ENCODE peak calls at places on chromosomes 16 and 17, in seven cellular contexts. J, B, K, C, A, X and E are unnamed samples.

GRCh38 chr16:74713876-74714275 is 13.2 kb upstream of the MLKL start:
- DNase-seq in X (no peak), K (no peak), A (no peak), B (no peak), J (no peak), C (no peak), E (no peak)

GRCh38 chr17:39826334-39826733 is 37.8 kb downstream of the IKZF3 start:
- DNase-seq in A (no peak), X (no peak), C (no peak), K (no peak), J (no peak), B (no peak), E (no peak)

GRCh38 chr17:57340160-57340981 is 84.0 kb downstream of the MSI2 start:
- DNase-seq in K (no peak), J (no peak), X (no peak), B (no peak), C (no peak), A (no peak), E (no peak)

GRCh38 chr17:67605259-67605912 is 112.3 kb upstream of the NOL11 start:
- DNase-seq in C (no peak), B (no peak), A (no peak), K (peak), X (peak), J (peak), E (peak)

GRCh38 chr16:31471875-31472558 is at the start of gene TGFB1I1:
- DNase-seq in X (peak), J (no peak), K (no peak), C (peak), B (peak), A (no peak), E (no peak)

GRCh38 chr16:57867000-57867561 is 64.8 kb upstream of the KIFC3 start:
- DNase-seq in B (no peak), K (no peak), C (no peak), J (no peak), X (no peak), A (no peak), E (no peak)

GRCh38 chr16:72877374-72878028 is 170.4 kb downstream of the ZFHX3 start:
- DNase-seq in K (no peak), X (no peak), A (no peak), B (no peak), C (peak), J (no peak), E (no peak)

GRCh38 chr17:69485126-69485724 is 70.7 kb downstream of the MAP2K6 start:
- DNase-seq in K (no peak), J (no peak), A (no peak), B (no peak), X (no peak), C (no peak), E (no peak)

GRCh38 chr17:21474815-21475214 is 98.7 kb downstream of the KCNJ12 start:
- DNase-seq in K (no peak), A (no peak), B (no peak), C (no peak), X (no peak), J (no peak), E (no peak)

GRCh38 chr17:66508896-66509843 is 206.8 kb downstream of the PRKCA start:
- DNase-seq in A (peak), B (no peak), C (peak), J (no peak), X (no peak), K (no peak), E (no peak)

GRCh38 chr17:63954402-63955063 is 18.2 kb downstream of the SCN4A start:
- DNase-seq in K (no peak), A (no peak), B (peak), X (no peak), J (no peak), C (no peak), E (no peak)

GRCh38 chr16:86027366-86028126 is 128.6 kb downstream of the IRF8 start:
- DNase-seq in J (no peak), X (no peak), A (no peak), B (no peak), C (no peak), K (no peak), E (no peak)

GRCh38 chr17:67281736-67282135 is 36.7 kb upstream of the HELZ start:
- DNase-seq in K (no peak), X (no peak), B (no peak), C (no peak), A (no peak), J (no peak), E (no peak)

GRCh38 chr17:34667656-34668055 is 88.3 kb downstream of the TMEM132E start:
- DNase-seq in B (no peak), J (no peak), C (no peak), X (no peak), A (no peak), K (peak), E (peak)

GRCh38 chr17:38538906-38539305 is 66.8 kb downstream of the SRCIN1 start:
- DNase-seq in X (no peak), K (no peak), B (no peak), J (no peak), A (peak), C (no peak), E (no peak)

GRCh38 chr16:31301708-31302400 is 42.1 kb downstream of the ITGAM start:
- DNase-seq in B (peak), C (no peak), X (no peak), J (no peak), K (no peak), A (no peak), E (no peak)

GRCh38 chr16:48961546-48961945 is 320.1 kb downstream of the CBLN1 start:
- DNase-seq in C (no peak), J (no peak), B (no peak), K (no peak), X (no peak), A (no peak), E (no peak)

GRCh38 chr17:80738406-80738805 is 193.8 kb downstream of the RPTOR start:
- DNase-seq in B (peak), X (no peak), A (no peak), K (no peak), C (no peak), J (no peak), E (no peak)

GRCh38 chr16:66693088-66693487 is 3.5 kb downstream of the CMTM4 start:
- DNase-seq in B (no peak), J (no peak), A (no peak), K (no peak), C (no peak), X (no peak), E (no peak)

GRCh38 chr16:15861996-15862395 is 5.2 kb upstream of the MYH11 start:
- DNase-seq in A (no peak), K (no peak), X (no peak), C (no peak), B (no peak), J (no peak), E (no peak)

GRCh38 chr16:19289805-19290490 is 4.4 kb downstream of the CLEC19A start:
- DNase-seq in K (peak), C (no peak), B (no peak), A (peak), X (no peak), J (peak), E (no peak)

GRCh38 chr17:64496348-64496785 is 487 bp downstream of the POLG2 start:
- DNase-seq in K (no peak), J (no peak), X (no peak), C (no peak), A (peak), B (no peak), E (no peak)

GRCh38 chr17:69870091-69870530 is 204.9 kb upstream of the KCNJ16 start:
- DNase-seq in K (no peak), C (peak), J (no peak), A (no peak), B (no peak), X (no peak), E (no peak)

GRCh38 chr16:66380421-66380820 is 13.9 kb downstream of the CDH5 start:
- DNase-seq in J (no peak), C (no peak), B (no peak), A (no peak), K (no peak), X (no peak), E (no peak)

GRCh38 chr17:83202002-83203000 is 122.9 kb downstream of the METRNL start:
- DNase-seq in X (peak), J (no peak), C (no peak), K (no peak), B (no peak), A (no peak), E (no peak)